ENCODE peak calls at places on chromosomes 6 and 20, in nine cellular contexts. B is pancreas, T is fibroblast of lung, N is cardiac fibroblast, Y is bronchial epithelial cell, E is sigmoid colon, G is mucosa of descending colon, K is endothelial cell, L is choroid plexus epithelial cell. P is an unnamed sample.
A peak's percentile ranks its signal among the peaks of the same experiment; 100 is the strongest.

GRCh38 chr6:12137480-12137879 is 125.4 kb downstream of the HIVEP1 start:
- DNase-seq in G (no peak), Y (peak; percentile 56), L (peak; percentile 91), B (peak; percentile 44), K (no peak), T (peak; percentile 86), E (peak; percentile 81), N (peak; percentile 90), P (no peak)

GRCh38 chr6:15911753-15912504 is 217.0 kb upstream of the MYLIP start:
- DNase-seq in E (no peak), L (no peak), Y (no peak), T (no peak), G (no peak), K (no peak), B (no peak), N (no peak), P (no peak)

GRCh38 chr20:62048346-62048761 is 17.3 kb downstream of the TAF4 start:
- DNase-seq in Y (no peak), K (no peak), T (no peak), B (no peak), E (no peak), L (no peak), G (no peak), N (no peak), P (no peak)

GRCh38 chr6:150395388-150396009 is 26.7 kb downstream of the IYD start:
- DNase-seq in K (peak; percentile 52), L (peak; percentile 76), G (peak; percentile 39), Y (peak; percentile 68), T (peak; percentile 56), N (peak; percentile 71), B (peak; percentile 35), E (no peak), P (peak; percentile 65)

GRCh38 chr6:53510751-53511150 is 34.1 kb downstream of the GCLC start:
- DNase-seq in G (no peak), B (no peak), L (no peak), E (no peak), N (no peak), Y (no peak), T (no peak), K (no peak), P (no peak)

GRCh38 chr20:13855613-13856012 is 70.8 kb downstream of the NDUFAF5 start:
- DNase-seq in T (no peak), L (no peak), G (no peak), E (no peak), B (no peak), N (no peak), Y (no peak), K (no peak), P (no peak)

GRCh38 chr20:33009214-33010132 is 2.0 kb downstream of the BPIFB2 start:
- DNase-seq in B (no peak), E (no peak), K (peak; percentile 14), L (no peak), N (no peak), G (no peak), Y (no peak), T (no peak), P (no peak)

GRCh38 chr20:17941087-17941825 is 27.3 kb downstream of the SNX5 start:
- DNase-seq in L (no peak), B (no peak), N (no peak), E (no peak), G (no peak), K (no peak), Y (no peak), T (no peak), P (no peak)

GRCh38 chr20:57392512-57393271 is 1.5 kb downstream of the RBM38 start:
- DNase-seq in L (no peak), Y (no peak), B (peak; percentile 45), T (no peak), G (peak; percentile 78), N (no peak), K (no peak), E (peak; percentile 87), P (no peak)

GRCh38 chr20:653590-654426 is 808 bp upstream of the SRXN1 start:
- DNase-seq in L (no peak), G (no peak), N (no peak), T (no peak), B (no peak), K (no peak), Y (no peak), E (no peak), P (no peak)

GRCh38 chr6:84220809-84221409 is 6.5 kb downstream of the CEP162 start:
- DNase-seq in G (no peak), B (no peak), E (no peak), L (peak; percentile 63), N (peak; percentile 53), T (peak; percentile 61), Y (peak; percentile 36), K (no peak), P (no peak)

GRCh38 chr20:50056951-50057403 is 56.0 kb downstream of the UBE2V1 start:
- DNase-seq in E (no peak), G (no peak), L (no peak), K (no peak), Y (no peak), T (no peak), N (no peak), B (no peak), P (no peak)

GRCh38 chr6:32149577-32149845 is 2.2 kb downstream of the PRRT1 start:
- DNase-seq in N (no peak), Y (no peak), B (no peak), T (no peak), L (no peak), G (no peak), E (no peak), K (no peak), P (no peak)

GRCh38 chr6:77034161-77034560 is 429.1 kb downstream of the HTR1B start:
- DNase-seq in T (peak; percentile 57), B (no peak), G (no peak), N (peak; percentile 84), Y (peak; percentile 32), E (no peak), L (peak; percentile 98), K (peak; percentile 8), P (no peak)

GRCh38 chr20:62366370-62367135 is 559 bp downstream of the LAMA5 start:
- DNase-seq in K (no peak), L (no peak), G (no peak), N (no peak), T (no peak), B (peak; percentile 79), Y (no peak), E (peak; percentile 74), P (peak; percentile 52)

GRCh38 chr20:53130819-53131218 is 158.7 kb downstream of the TSHZ2 start:
- DNase-seq in Y (peak; percentile 54), G (no peak), K (no peak), B (no peak), L (no peak), N (no peak), T (no peak), E (no peak), P (no peak)

GRCh38 chr6:125154184-125155135 is 887 bp downstream of the TPD52L1 start:
- DNase-seq in Y (peak; percentile 60), E (peak; percentile 68), L (peak; percentile 11), N (no peak), T (no peak), K (peak; percentile 55), B (peak; percentile 58), G (peak; percentile 57), P (peak; percentile 34)

GRCh38 chr6:157287247-157287850 is 36.0 kb downstream of the TMEM242 start:
- DNase-seq in Y (no peak), T (no peak), N (no peak), G (no peak), K (no peak), E (no peak), L (no peak), B (no peak), P (no peak)

DNA sequence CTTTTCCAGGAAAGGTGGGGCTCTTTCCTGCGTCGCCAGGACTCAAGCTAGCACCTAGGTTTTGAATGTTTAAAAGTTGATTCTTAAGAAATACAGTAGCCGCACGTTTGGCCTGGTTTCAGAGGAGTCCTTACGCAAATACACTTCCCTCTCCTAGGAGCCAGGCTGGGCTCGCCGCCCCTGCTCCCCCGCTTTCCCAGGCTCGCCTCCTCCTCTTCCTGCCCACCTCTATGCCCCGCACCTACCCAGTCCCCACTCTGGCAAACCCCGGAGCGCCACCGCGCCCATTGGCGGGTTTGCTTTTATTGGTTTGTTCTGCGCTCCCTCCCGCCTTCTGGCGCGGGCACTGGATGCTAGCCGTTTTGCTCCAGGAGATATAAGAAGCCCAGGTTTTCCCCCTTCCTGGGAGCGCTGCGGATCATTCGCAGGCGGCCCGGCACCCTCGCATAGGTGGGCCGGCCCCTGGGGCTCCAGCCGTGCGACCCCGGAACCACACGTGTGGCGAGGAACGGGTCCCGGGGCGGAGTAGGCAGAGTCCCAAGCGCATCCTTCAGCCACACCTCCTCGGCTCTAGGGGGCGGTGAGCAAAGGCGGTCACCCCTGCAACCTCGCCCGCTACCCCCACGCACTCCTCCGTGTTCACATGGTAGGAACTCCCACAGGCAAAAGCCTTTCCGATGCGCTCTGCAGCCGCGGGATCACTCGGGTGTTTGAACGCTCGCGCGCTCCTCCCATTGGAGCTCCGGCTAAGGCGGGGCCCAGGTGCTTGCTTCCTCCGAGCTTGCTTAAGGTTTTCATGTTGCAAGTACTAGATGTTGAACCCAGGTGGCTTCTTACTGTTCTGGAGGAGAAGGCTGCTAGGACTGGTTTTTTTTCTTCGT is 119.0 kb downstream of the RTN4IP1 start:
- DNase-seq in Y (peak; percentile 82), T (peak; percentile 59), K (peak; percentile 36), L (peak; percentile 54), B (peak; percentile 56), E (peak; percentile 74), N (peak; percentile 59), G (peak; percentile 88), P (peak; percentile 53)
- TF ChIP-seq CTCF in Y (no peak), T (no peak), K (no peak), L (peak; percentile 20), B (no peak), E (no peak), N (no peak), G (no peak), P (no peak)

DNA sequence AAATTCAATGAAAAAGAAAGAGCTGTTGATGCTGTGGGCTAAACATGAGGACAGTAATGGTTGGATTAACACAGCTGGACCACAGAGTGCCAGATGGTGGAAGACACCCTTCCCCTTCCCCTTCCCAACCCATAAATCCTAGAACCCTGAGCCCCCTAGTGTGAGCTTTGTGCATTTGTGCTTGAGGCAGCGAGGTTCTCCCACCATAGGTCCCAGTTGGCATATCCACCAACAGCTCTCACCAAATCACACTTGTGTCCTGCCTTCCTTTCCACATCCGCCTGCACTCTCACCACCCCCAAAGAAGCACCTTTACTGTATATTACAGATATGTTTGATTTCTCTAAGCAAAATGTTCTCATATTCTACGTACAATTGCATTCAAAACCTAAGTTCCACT is 32.8 kb upstream of the HBS1L start:
- DNase-seq in E (no peak), T (no peak), L (no peak), G (no peak), B (no peak), N (no peak), Y (no peak), K (peak; percentile 10), P (no peak)
- TF ChIP-seq CTCF in E (no peak), T (no peak), L (peak; percentile 9), G (no peak), B (no peak), N (peak; percentile 11), Y (no peak), K (no peak), P (no peak)

GRCh38 chr6:5213851-5214507 is 46.8 kb downstream of the LYRM4 start:
- DNase-seq in B (no peak), G (no peak), E (no peak), Y (no peak), K (no peak), N (peak; percentile 51), L (peak; percentile 81), T (peak; percentile 63), P (no peak)
- TF ChIP-seq CTCF in B (no peak), G (no peak), E (no peak), Y (no peak), K (no peak), N (peak; percentile 57), L (peak; percentile 63), T (no peak), P (no peak)

GRCh38 chr20:47217482-47218446 is 138.7 kb downstream of the ZMYND8 start:
- DNase-seq in Y (no peak), G (no peak), T (no peak), E (no peak), K (no peak), B (no peak), L (no peak), N (no peak), P (no peak)
- TF ChIP-seq CTCF in Y (no peak), G (no peak), T (no peak), E (no peak), K (no peak), B (no peak), L (no peak), N (no peak), P (no peak)

P was measured in glutamatergic neuron.